ENCODE peak calls at places on chromosomes 12 and 14, in nine cellular contexts. One of them, this sample, is unnamed.

GRCh38 chr12:14656846-14657245 is 39.6 kb downstream of the GUCY2C start:
- DNase-seq in fibroblast of mammary gland: no peak
- DNase-seq in NCI-H510A: no peak
- DNase-seq in adipocyte: no peak
- DNase-seq in NCI-H1092 treated with DMSO at 0.1 percent for 48 hours: no peak
- DNase-seq in heart right ventricle: no peak
- DNase-seq in choroid plexus epithelial cell: no peak
- DNase-seq in occipital lobe: no peak
- DNase-seq in CD4-positive, alpha-beta memory T cell: no peak
- DNase-seq in this sample: no peak

GRCh38 chr12:12442548-12443071 is 85.7 kb downstream of the BORCS5 start:
- DNase-seq in fibroblast of mammary gland: peak; percentile 77
- DNase-seq in NCI-H510A: no peak
- DNase-seq in adipocyte: peak; percentile 39
- DNase-seq in NCI-H1092 treated with DMSO at 0.1 percent for 48 hours: no peak
- DNase-seq in heart right ventricle: no peak
- DNase-seq in choroid plexus epithelial cell: peak; percentile 88
- DNase-seq in occipital lobe: no peak
- DNase-seq in CD4-positive, alpha-beta memory T cell: no peak
- DNase-seq in this sample: peak; percentile 78

GRCh38 chr14:71776463-71777359 is 155.5 kb upstream of the RGS6 start:
- DNase-seq in fibroblast of mammary gland: no peak
- DNase-seq in NCI-H510A: no peak
- DNase-seq in adipocyte: no peak
- DNase-seq in NCI-H1092 treated with DMSO at 0.1 percent for 48 hours: no peak
- DNase-seq in heart right ventricle: no peak
- DNase-seq in choroid plexus epithelial cell: peak; percentile 60
- DNase-seq in occipital lobe: no peak
- DNase-seq in CD4-positive, alpha-beta memory T cell: no peak
- DNase-seq in this sample: no peak

GRCh38 chr14:73758392-73759182 is 44.4 kb upstream of the PNMA1 start:
- DNase-seq in fibroblast of mammary gland: peak; percentile 58
- DNase-seq in NCI-H510A: peak; percentile 80
- DNase-seq in adipocyte: peak; percentile 74
- DNase-seq in NCI-H1092 treated with DMSO at 0.1 percent for 48 hours: peak; percentile 57
- DNase-seq in heart right ventricle: peak; percentile 65
- DNase-seq in choroid plexus epithelial cell: peak; percentile 76
- DNase-seq in occipital lobe: peak; percentile 59
- DNase-seq in CD4-positive, alpha-beta memory T cell: peak; percentile 73
- DNase-seq in this sample: peak; percentile 77

GRCh38 chr14:68862954-68863594 is 70.2 kb upstream of the ZFP36L1 start:
- DNase-seq in fibroblast of mammary gland: peak; percentile 82
- DNase-seq in NCI-H510A: peak; percentile 36
- DNase-seq in adipocyte: peak; percentile 92
- DNase-seq in NCI-H1092 treated with DMSO at 0.1 percent for 48 hours: peak; percentile 77
- DNase-seq in heart right ventricle: peak; percentile 82
- DNase-seq in choroid plexus epithelial cell: peak; percentile 87
- DNase-seq in occipital lobe: peak; percentile 58
- DNase-seq in CD4-positive, alpha-beta memory T cell: peak; percentile 53
- DNase-seq in this sample: peak; percentile 87

GRCh38 chr12:93894391-93895095 is 217.4 kb downstream of the CRADD start:
- DNase-seq in fibroblast of mammary gland: peak; percentile 77
- DNase-seq in NCI-H510A: no peak
- DNase-seq in adipocyte: no peak
- DNase-seq in NCI-H1092 treated with DMSO at 0.1 percent for 48 hours: no peak
- DNase-seq in heart right ventricle: peak; percentile 95
- DNase-seq in choroid plexus epithelial cell: peak; percentile 70
- DNase-seq in occipital lobe: peak; percentile 76
- DNase-seq in CD4-positive, alpha-beta memory T cell: no peak
- DNase-seq in this sample: peak; percentile 64

GRCh38 chr12:1993871-1994371 is 10.3 kb downstream of the DCP1B start:
- DNase-seq in fibroblast of mammary gland: peak; percentile 61
- DNase-seq in NCI-H510A: no peak
- DNase-seq in adipocyte: peak; percentile 57
- DNase-seq in NCI-H1092 treated with DMSO at 0.1 percent for 48 hours: no peak
- DNase-seq in heart right ventricle: no peak
- DNase-seq in choroid plexus epithelial cell: peak; percentile 87
- DNase-seq in occipital lobe: no peak
- DNase-seq in CD4-positive, alpha-beta memory T cell: peak; percentile 46
- DNase-seq in this sample: peak; percentile 98

GRCh38 chr12:4567073-4567881 is 5.3 kb downstream of the DYRK4 start:
- DNase-seq in fibroblast of mammary gland: no peak
- DNase-seq in NCI-H510A: no peak
- DNase-seq in adipocyte: no peak
- DNase-seq in NCI-H1092 treated with DMSO at 0.1 percent for 48 hours: no peak
- DNase-seq in heart right ventricle: no peak
- DNase-seq in choroid plexus epithelial cell: no peak
- DNase-seq in occipital lobe: no peak
- DNase-seq in CD4-positive, alpha-beta memory T cell: no peak
- DNase-seq in this sample: no peak

GRCh38 chr14:40599726-40600125 is 1007.0 kb upstream of the LRFN5 start:
- DNase-seq in fibroblast of mammary gland: peak; percentile 5
- DNase-seq in NCI-H510A: no peak
- DNase-seq in adipocyte: no peak
- DNase-seq in NCI-H1092 treated with DMSO at 0.1 percent for 48 hours: no peak
- DNase-seq in heart right ventricle: no peak
- DNase-seq in choroid plexus epithelial cell: peak; percentile 1
- DNase-seq in occipital lobe: no peak
- DNase-seq in CD4-positive, alpha-beta memory T cell: no peak
- DNase-seq in this sample: no peak

GRCh38 chr12:3310271-3311026 is 180.6 kb upstream of the PRMT8 start:
- DNase-seq in fibroblast of mammary gland: no peak
- DNase-seq in NCI-H510A: no peak
- DNase-seq in adipocyte: no peak
- DNase-seq in NCI-H1092 treated with DMSO at 0.1 percent for 48 hours: no peak
- DNase-seq in heart right ventricle: no peak
- DNase-seq in choroid plexus epithelial cell: no peak
- DNase-seq in occipital lobe: no peak
- DNase-seq in CD4-positive, alpha-beta memory T cell: no peak
- DNase-seq in this sample: no peak

GRCh38 chr12:93174473-93174872 is 203.3 kb upstream of the NUDT4 start:
- DNase-seq in fibroblast of mammary gland: no peak
- DNase-seq in NCI-H510A: no peak
- DNase-seq in adipocyte: peak; percentile 26
- DNase-seq in NCI-H1092 treated with DMSO at 0.1 percent for 48 hours: no peak
- DNase-seq in heart right ventricle: peak; percentile 36
- DNase-seq in choroid plexus epithelial cell: no peak
- DNase-seq in occipital lobe: no peak
- DNase-seq in CD4-positive, alpha-beta memory T cell: no peak
- DNase-seq in this sample: no peak

GRCh38 chr12:53061404-53062010 is 11.6 kb downstream of the TNS2 start:
- DNase-seq in fibroblast of mammary gland: no peak
- DNase-seq in NCI-H510A: peak; percentile 68
- DNase-seq in adipocyte: no peak
- DNase-seq in NCI-H1092 treated with DMSO at 0.1 percent for 48 hours: peak; percentile 90
- DNase-seq in heart right ventricle: no peak
- DNase-seq in choroid plexus epithelial cell: peak; percentile 48
- DNase-seq in occipital lobe: no peak
- DNase-seq in CD4-positive, alpha-beta memory T cell: no peak
- DNase-seq in this sample: no peak

This sample was measured in fibroblast of villous mesenchyme.